ENCODE peak calls at places on chromosomes 3 and 15, in nine cellular contexts. V is dorsolateral prefrontal cortex; G is neuronal stem cell; Y is fibroblast of mammary gland; D is cardiac muscle cell; N is GM23248; E is epithelial cell of esophagus; O is CD4-positive, alpha-beta memory T cell; P is endodermal cell. X is an unnamed sample.

GRCh38 chr3:71022552-71023335 is 560.8 kb downstream of the FOXP1 start:
- DNase-seq in V (no peak), G (peak), Y (peak), D (peak), N (peak), E (peak), O (no peak), P (peak), X (no peak)

GRCh38 chr15:28975766-28976179 is 90.0 kb downstream of the APBA2 start:
- DNase-seq in V (no peak), G (no peak), Y (peak), D (peak), N (peak), E (peak), O (peak), P (peak), X (peak)

GRCh38 chr3:23600178-23600577 is 205.6 kb upstream of the UBE2E1 start:
- DNase-seq in V (no peak), G (no peak), Y (peak), D (peak), N (peak), E (peak), O (no peak), P (no peak), X (peak)

GRCh38 chr15:49101536-49101935 is 53.9 kb downstream of the COPS2 start:
- DNase-seq in V (no peak), G (no peak), Y (peak), D (peak), N (peak), E (no peak), O (no peak), P (no peak), X (no peak)

GRCh38 chr3:172856766-172857742 is 106.5 kb downstream of the ECT2 start:
- DNase-seq in V (no peak), G (no peak), Y (no peak), D (peak), N (no peak), E (no peak), O (no peak), P (no peak), X (no peak)

GRCh38 chr3:191170097-191170496 is 28.9 kb upstream of the OSTN start:
- DNase-seq in V (no peak), G (no peak), Y (peak), D (no peak), N (no peak), E (no peak), O (no peak), P (no peak), X (no peak)

GRCh38 chr15:56243117-56243773 is 434 bp downstream of the RFX7 start:
- DNase-seq in V (peak), G (peak), Y (peak), D (peak), N (peak), E (peak), O (no peak), P (peak), X (peak)

GRCh38 chr3:190644766-190645165 is 130.9 kb downstream of the IL1RAP start:
- DNase-seq in V (no peak), G (no peak), Y (peak), D (peak), N (peak), E (peak), O (no peak), P (no peak), X (no peak)

GRCh38 chr3:42698911-42699230 is 3.7 kb downstream of the HHATL start:
- DNase-seq in V (peak), G (no peak), Y (no peak), D (no peak), N (no peak), E (no peak), O (no peak), P (no peak), X (peak)

GRCh38 chr15:28115871-28116270 is 16.8 kb upstream of the OCA2 start:
- DNase-seq in V (no peak), G (no peak), Y (no peak), D (no peak), N (no peak), E (no peak), O (no peak), P (no peak), X (no peak)

GRCh38 chr15:89436560-89437311 is 59.6 kb downstream of the RHCG start:
- DNase-seq in V (no peak), G (no peak), Y (no peak), D (no peak), N (no peak), E (no peak), O (no peak), P (peak), X (no peak)

GRCh38 chr3:152688313-152688712 is 146.6 kb upstream of the P2RY1 start:
- DNase-seq in V (no peak), G (no peak), Y (no peak), D (no peak), N (peak), E (peak), O (no peak), P (peak), X (no peak)

GRCh38 chr3:177521305-177521704 is 324.0 kb upstream of the TBL1XR1 start:
- DNase-seq in V (no peak), G (no peak), Y (no peak), D (no peak), N (no peak), E (peak), O (no peak), P (peak), X (no peak)

GRCh38 chr15:45637552-45638033 is 2.8 kb downstream of the SQOR start:
- DNase-seq in V (no peak), G (no peak), Y (peak), D (peak), N (peak), E (peak), O (peak), P (peak), X (peak)

GRCh38 chr15:97168704-97169475 is 791.6 kb upstream of the ARRDC4 start:
- DNase-seq in V (no peak), G (no peak), Y (no peak), D (no peak), N (no peak), E (peak), O (no peak), P (peak), X (no peak)

GRCh38 chr3:36832406-36832805 is 68.1 kb upstream of the DCLK3 start:
- DNase-seq in V (no peak), G (no peak), Y (no peak), D (no peak), N (no peak), E (no peak), O (no peak), P (no peak), X (no peak)

GRCh38 chr3:190217081-190217480 is 96.4 kb upstream of the P3H2 start:
- DNase-seq in V (no peak), G (no peak), Y (peak), D (peak), N (peak), E (peak), O (no peak), P (no peak), X (no peak)

GRCh38 chr15:26867199-26868007 is 541 bp downstream of the GABRA5 start:
- DNase-seq in V (no peak), G (peak), Y (no peak), D (no peak), N (peak), E (no peak), O (no peak), P (peak), X (no peak)

GRCh38 chr3:28682126-28682525 is 333.5 kb upstream of the AZI2 start:
- DNase-seq in V (no peak), G (no peak), Y (no peak), D (no peak), N (peak), E (no peak), O (no peak), P (no peak), X (no peak)

GRCh38 chr15:67678948-67679347 is 136.4 kb downstream of the MAP2K5 start:
- DNase-seq in V (no peak), G (peak), Y (no peak), D (no peak), N (no peak), E (no peak), O (no peak), P (no peak), X (no peak)

GRCh38 chr3:42081814-42082473 is 9.2 kb upstream of the TRAK1 start:
- DNase-seq in V (no peak), G (no peak), Y (no peak), D (no peak), N (no peak), E (no peak), O (no peak), P (no peak), X (no peak)

GRCh38 chr3:149604125-149604851 is 53.5 kb downstream of the WWTR1 start:
- DNase-seq in V (no peak), G (no peak), Y (peak), D (no peak), N (peak), E (no peak), O (no peak), P (peak), X (no peak)

GRCh38 chr3:27713435-27713880 is 8.7 kb downstream of the EOMES start:
- DNase-seq in V (no peak), G (no peak), Y (no peak), D (no peak), N (peak), E (no peak), O (no peak), P (peak), X (no peak)

GRCh38 chr3:133401374-133402135 is 1.7 kb downstream of the BFSP2 start:
- DNase-seq in V (no peak), G (no peak), Y (peak), D (peak), N (no peak), E (no peak), O (no peak), P (no peak), X (no peak)

GRCh38 chr15:66682865-66683264 is 19.2 kb upstream of the SMAD6 start:
- DNase-seq in V (no peak), G (no peak), Y (peak), D (no peak), N (peak), E (peak), O (no peak), P (no peak), X (no peak)

GRCh38 chr3:46423588-46423987 is 16.5 kb downstream of the CCRL2 start:
- DNase-seq in V (no peak), G (no peak), Y (peak), D (no peak), N (peak), E (peak), O (no peak), P (no peak), X (no peak)

GRCh38 chr15:65377976-65378366 is at the start of gene IGDCC3:
- DNase-seq in V (peak), G (peak), Y (no peak), D (peak), N (peak), E (no peak), O (no peak), P (peak), X (no peak)
- H3K4me3 ChIP-seq in V (peak), G (peak), Y (peak), D (peak), N (peak), E (peak), O (no peak), P (peak), X (peak)

GRCh38 chr3:4494807-4495200 is 1.7 kb downstream of the ITPR1 start:
- DNase-seq in V (no peak), G (no peak), Y (no peak), D (no peak), N (no peak), E (no peak), O (no peak), P (no peak), X (peak)
- H3K4me3 ChIP-seq in V (peak), G (no peak), Y (peak), D (peak), N (peak), E (no peak), O (peak), P (peak), X (peak)

GRCh38 chr3:183909030-183909600 is 24.4 kb upstream of the PARL start:
- DNase-seq in V (no peak), G (no peak), Y (no peak), D (no peak), N (no peak), E (no peak), O (no peak), P (peak), X (no peak)
- H3K4me3 ChIP-seq in V (no peak), G (no peak), Y (no peak), D (no peak), N (no peak), E (no peak), O (no peak), P (no peak), X (no peak)

DNA sequence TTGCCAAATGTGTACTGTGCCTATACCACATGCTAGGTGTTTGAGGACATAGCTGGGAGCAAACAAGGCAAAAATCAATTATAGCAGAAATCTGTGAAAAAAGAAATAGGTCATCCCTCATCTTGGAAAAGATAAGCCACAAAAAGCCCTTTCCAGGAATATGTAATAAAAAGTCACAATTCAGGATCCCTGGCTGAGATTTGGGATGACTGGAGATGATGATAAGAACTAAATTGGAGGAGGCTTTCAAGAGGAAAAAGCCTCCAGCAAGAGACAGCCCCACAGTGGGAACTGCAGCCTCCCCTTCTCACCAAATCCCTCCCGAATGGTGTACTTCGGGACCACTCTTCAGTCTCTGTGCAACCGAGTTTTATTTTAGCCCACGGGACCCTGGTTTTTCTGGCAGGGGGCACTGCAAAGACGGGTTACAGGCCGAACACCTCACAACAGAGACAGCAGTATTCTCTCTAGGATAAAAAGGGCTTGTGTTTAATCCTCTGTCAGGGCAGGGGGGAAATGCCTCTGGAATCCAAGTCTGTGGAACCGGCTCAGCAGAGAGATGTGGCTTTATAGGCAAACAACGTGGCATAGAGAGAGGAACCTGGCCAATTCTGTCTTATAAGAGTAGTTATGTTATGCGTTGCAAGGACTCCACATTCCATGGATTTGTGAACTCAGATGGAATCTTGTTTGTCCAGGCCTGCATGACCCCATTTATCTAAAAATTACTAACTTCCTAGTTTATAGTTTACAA is 1.2 kb upstream of the LMCD1 start:
- DNase-seq in V (no peak), G (no peak), Y (peak), D (peak), N (peak), E (peak), O (no peak), P (peak), X (no peak)
- H3K4me3 ChIP-seq in V (peak), G (no peak), Y (no peak), D (no peak), N (peak), E (no peak), O (no peak), P (no peak), X (no peak)

DNA sequence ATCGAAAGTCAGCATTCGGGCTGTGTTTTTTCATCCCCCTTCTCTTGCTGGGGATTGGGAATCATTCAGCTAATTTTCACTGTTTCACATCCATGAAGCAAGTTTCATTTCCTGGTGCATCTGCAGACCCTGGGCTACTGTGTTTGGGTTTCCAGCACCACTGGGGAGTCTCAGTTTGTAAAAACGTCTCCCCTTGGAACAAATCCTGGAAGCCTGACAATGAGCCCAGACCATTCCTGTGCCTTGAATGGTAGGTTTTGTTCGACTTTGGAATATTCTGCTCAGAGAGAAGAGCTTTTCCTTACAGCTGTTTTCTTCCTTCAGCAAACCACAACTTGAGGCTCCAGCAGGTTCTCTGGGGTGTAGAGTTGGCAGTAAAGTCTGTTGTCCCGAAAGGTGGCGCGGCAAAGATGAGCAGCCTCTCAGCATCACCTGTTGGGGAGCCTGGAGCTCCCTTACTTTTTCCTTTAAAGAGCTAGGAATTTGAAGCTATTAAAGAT is 65.3 kb downstream of the BOC start:
- DNase-seq in V (no peak), G (no peak), Y (no peak), D (no peak), N (no peak), E (no peak), O (no peak), P (peak), X (no peak)
- H3K4me3 ChIP-seq in V (peak), G (no peak), Y (no peak), D (no peak), N (peak), E (no peak), O (no peak), P (no peak), X (no peak)

GRCh38 chr15:40420793-40421192 is 15.2 kb downstream of the IVD start:
- DNase-seq in V (no peak), G (no peak), Y (no peak), D (no peak), N (no peak), E (peak), O (no peak), P (no peak), X (no peak)

GRCh38 chr15:40424483-40425115 is 16.2 kb upstream of the BAHD1 start:
- DNase-seq in V (no peak), G (no peak), Y (no peak), D (no peak), N (no peak), E (no peak), O (no peak), P (no peak), X (no peak)

GRCh38 chr15:40418126-40418525 is 12.5 kb downstream of the IVD start:
- DNase-seq in V (no peak), G (no peak), Y (no peak), D (no peak), N (no peak), E (no peak), O (no peak), P (no peak), X (no peak)

GRCh38 chr15:40420071-40420713 is 14.6 kb downstream of the IVD start:
- DNase-seq in V (no peak), G (no peak), Y (no peak), D (no peak), N (no peak), E (no peak), O (no peak), P (no peak), X (no peak)

GRCh38 chr15:40421246-40422157 is 15.9 kb downstream of the IVD start:
- DNase-seq in V (peak), G (peak), Y (peak), D (peak), N (peak), E (peak), O (peak), P (peak), X (peak)
- H3K4me3 ChIP-seq in V (no peak), G (peak), Y (no peak), D (no peak), N (peak), E (no peak), O (no peak), P (no peak), X (no peak)

GRCh38 chr3:185176756-185177359 is 24.0 kb upstream of the C3orf70 start:
- DNase-seq in V (no peak), G (peak), Y (peak), D (peak), N (peak), E (peak), O (no peak), P (peak), X (peak)

GRCh38 chr3:185172086-185173049 is 19.5 kb upstream of the C3orf70 start:
- DNase-seq in V (no peak), G (no peak), Y (no peak), D (no peak), N (no peak), E (peak), O (no peak), P (no peak), X (no peak)

DNA sequence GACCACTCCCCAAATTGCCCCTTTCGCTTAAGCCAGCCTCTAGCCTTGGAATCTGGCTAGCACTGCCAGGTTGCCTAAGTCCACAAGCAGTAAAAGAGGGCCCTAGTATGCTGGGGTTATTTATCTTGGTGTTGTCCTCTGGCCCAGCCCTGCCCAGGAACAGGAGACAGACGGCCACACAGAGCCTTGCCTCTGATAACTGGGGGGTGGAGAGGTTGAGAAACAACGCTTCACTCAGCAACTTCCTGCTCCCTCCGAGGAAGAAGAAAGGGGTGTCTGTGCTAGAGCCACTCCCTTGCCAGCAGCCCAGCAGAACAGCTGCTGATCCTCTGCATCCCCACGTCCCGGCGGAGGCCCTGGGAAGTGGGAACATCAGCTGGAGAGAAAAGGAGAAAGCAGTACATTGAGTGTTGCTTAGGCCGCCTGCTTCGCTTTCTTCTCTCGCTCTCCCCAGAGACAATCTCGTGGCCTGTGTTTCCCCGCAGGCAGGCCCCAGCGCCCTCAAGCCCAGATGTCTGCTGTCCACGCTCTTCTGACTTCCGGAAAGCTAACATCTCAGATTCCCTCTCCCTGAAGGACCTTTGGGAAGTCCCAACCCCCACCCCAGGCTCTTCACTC is 22.6 kb upstream of the C3orf70 start:
- DNase-seq in V (peak), G (no peak), Y (no peak), D (peak), N (no peak), E (peak), O (no peak), P (peak), X (peak)
- H3K4me3 ChIP-seq in V (peak), G (no peak), Y (no peak), D (no peak), N (no peak), E (no peak), O (no peak), P (peak), X (no peak)

GRCh38 chr15:39859609-39860008 is 60.5 kb downstream of the GPR176 start:
- DNase-seq in V (no peak), G (no peak), Y (no peak), D (no peak), N (no peak), E (no peak), O (no peak), P (no peak), X (no peak)

GRCh38 chr15:39857132-39857531 is 62.9 kb downstream of the GPR176 start:
- DNase-seq in V (no peak), G (no peak), Y (no peak), D (no peak), N (no peak), E (no peak), O (no peak), P (no peak), X (no peak)

GRCh38 chr15:39864116-39864515 is 56.0 kb downstream of the GPR176 start:
- DNase-seq in V (no peak), G (no peak), Y (no peak), D (no peak), N (no peak), E (no peak), O (no peak), P (no peak), X (no peak)

GRCh38 chr15:39860200-39860599 is 59.9 kb downstream of the GPR176 start:
- DNase-seq in V (no peak), G (no peak), Y (no peak), D (no peak), N (no peak), E (no peak), O (no peak), P (no peak), X (no peak)

GRCh38 chr15:39860871-39861270 is 59.2 kb downstream of the GPR176 start:
- DNase-seq in V (no peak), G (no peak), Y (no peak), D (no peak), N (no peak), E (no peak), O (no peak), P (no peak), X (no peak)
- H3K4me3 ChIP-seq in V (no peak), G (no peak), Y (no peak), D (no peak), N (no peak), E (no peak), O (no peak), P (no peak), X (no peak)

DNA sequence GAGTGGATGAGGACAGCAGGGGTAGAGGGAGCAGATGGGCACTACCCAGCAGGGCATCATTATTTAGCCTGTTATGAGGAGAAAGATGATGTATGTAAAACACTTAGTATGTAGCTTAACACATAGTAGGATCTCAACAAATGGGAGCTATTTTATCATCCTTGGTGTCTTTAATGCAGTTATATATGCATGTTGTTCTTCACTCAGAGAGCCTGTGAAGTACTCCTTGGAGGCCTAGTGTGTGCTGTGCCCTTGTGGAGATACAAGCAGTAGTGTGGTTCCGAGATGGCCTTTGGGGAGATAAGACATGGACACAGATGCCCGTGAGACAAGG is 124.2 kb downstream of the LIPC start:
- DNase-seq in V (no peak), G (no peak), Y (no peak), D (no peak), N (no peak), E (no peak), O (no peak), P (peak), X (no peak)
- H3K4me3 ChIP-seq in V (no peak), G (no peak), Y (no peak), D (no peak), N (no peak), E (no peak), O (no peak), P (no peak), X (no peak)

X was measured in testis.